ENCODE peak calls at places on chromosomes 11 and 22, in four cellular contexts. One of them, this sample, is unnamed.

GRCh38 chr11:119611027-119611426 is 118.0 kb downstream of the NECTIN1 start:
- DNase-seq in mesothelial cell of epicardium: no peak
- DNase-seq in anterior cingulate cortex: no peak
- DNase-seq in activated CD4-positive, CD25-positive, alpha-beta regulatory T cell: no peak
- DNase-seq in this sample: no peak

GRCh38 chr11:74069146-74070046 is 60.5 kb upstream of the UCP3 start:
- DNase-seq in mesothelial cell of epicardium: no peak
- DNase-seq in activated CD4-positive, CD25-positive, alpha-beta regulatory T cell: no peak
- DNase-seq in anterior cingulate cortex: no peak
- DNase-seq in this sample: no peak

GRCh38 chr11:46105134-46105628 is 16.1 kb downstream of the PHF21A start:
- DNase-seq in anterior cingulate cortex: no peak
- DNase-seq in mesothelial cell of epicardium: no peak
- DNase-seq in activated CD4-positive, CD25-positive, alpha-beta regulatory T cell: no peak
- DNase-seq in this sample: no peak

GRCh38 chr11:63635762-63636465 is 21.7 kb upstream of the PLAAT3 start:
- DNase-seq in anterior cingulate cortex: peak
- DNase-seq in mesothelial cell of epicardium: peak
- DNase-seq in activated CD4-positive, CD25-positive, alpha-beta regulatory T cell: peak
- DNase-seq in this sample: peak

GRCh38 chr11:9895016-9895415 is 231.1 kb downstream of the SWAP70 start:
- DNase-seq in anterior cingulate cortex: no peak
- DNase-seq in mesothelial cell of epicardium: no peak
- DNase-seq in activated CD4-positive, CD25-positive, alpha-beta regulatory T cell: no peak
- DNase-seq in this sample: no peak

GRCh38 chr22:39959640-39960447 is at the start of gene TMA7B:
- DNase-seq in mesothelial cell of epicardium: no peak
- DNase-seq in anterior cingulate cortex: peak
- DNase-seq in activated CD4-positive, CD25-positive, alpha-beta regulatory T cell: no peak
- DNase-seq in this sample: no peak

GRCh38 chr11:71283960-71284359 is 31.6 kb upstream of the SHANK2 start:
- DNase-seq in anterior cingulate cortex: no peak
- DNase-seq in activated CD4-positive, CD25-positive, alpha-beta regulatory T cell: no peak
- DNase-seq in mesothelial cell of epicardium: no peak
- DNase-seq in this sample: no peak

GRCh38 chr11:130979386-130979972 is 63.2 kb upstream of the SNX19 start:
- DNase-seq in anterior cingulate cortex: no peak
- DNase-seq in mesothelial cell of epicardium: no peak
- DNase-seq in activated CD4-positive, CD25-positive, alpha-beta regulatory T cell: no peak
- DNase-seq in this sample: no peak

GRCh38 chr11:103499710-103500340 is 390.6 kb downstream of the DYNC2H1 start:
- DNase-seq in activated CD4-positive, CD25-positive, alpha-beta regulatory T cell: no peak
- DNase-seq in mesothelial cell of epicardium: no peak
- DNase-seq in anterior cingulate cortex: no peak
- DNase-seq in this sample: no peak

GRCh38 chr11:13105237-13105844 is 96.2 kb downstream of the RASSF10 start:
- DNase-seq in activated CD4-positive, CD25-positive, alpha-beta regulatory T cell: no peak
- DNase-seq in anterior cingulate cortex: no peak
- DNase-seq in mesothelial cell of epicardium: no peak
- DNase-seq in this sample: no peak

GRCh38 chr11:8963569-8964323 is 496 bp downstream of the TMEM9B start:
- DNase-seq in anterior cingulate cortex: peak
- DNase-seq in mesothelial cell of epicardium: peak
- DNase-seq in activated CD4-positive, CD25-positive, alpha-beta regulatory T cell: peak
- DNase-seq in this sample: peak

GRCh38 chr11:113234888-113235287 is 79.5 kb upstream of the TTC12 start:
- DNase-seq in anterior cingulate cortex: no peak
- DNase-seq in mesothelial cell of epicardium: no peak
- DNase-seq in activated CD4-positive, CD25-positive, alpha-beta regulatory T cell: no peak
- DNase-seq in this sample: no peak

GRCh38 chr11:15651033-15651432 is 536.3 kb downstream of the INSC start:
- DNase-seq in mesothelial cell of epicardium: no peak
- DNase-seq in activated CD4-positive, CD25-positive, alpha-beta regulatory T cell: no peak
- DNase-seq in anterior cingulate cortex: no peak
- DNase-seq in this sample: no peak

GRCh38 chr11:96126917-96127595 is 203.1 kb upstream of the MTMR2 start:
- DNase-seq in anterior cingulate cortex: no peak
- DNase-seq in activated CD4-positive, CD25-positive, alpha-beta regulatory T cell: no peak
- DNase-seq in mesothelial cell of epicardium: no peak
- DNase-seq in this sample: no peak

GRCh38 chr11:75784506-75784905 is 15.9 kb downstream of the DGAT2 start:
- DNase-seq in mesothelial cell of epicardium: no peak
- DNase-seq in anterior cingulate cortex: no peak
- DNase-seq in activated CD4-positive, CD25-positive, alpha-beta regulatory T cell: no peak
- DNase-seq in this sample: no peak

GRCh38 chr22:37101311-37102063 is 8.0 kb downstream of the TMPRSS6 start:
- DNase-seq in mesothelial cell of epicardium: no peak
- DNase-seq in anterior cingulate cortex: no peak
- DNase-seq in activated CD4-positive, CD25-positive, alpha-beta regulatory T cell: no peak
- DNase-seq in this sample: no peak

GRCh38 chr11:76229690-76230240 is 23.5 kb upstream of the WNT11 start:
- DNase-seq in activated CD4-positive, CD25-positive, alpha-beta regulatory T cell: no peak
- DNase-seq in mesothelial cell of epicardium: no peak
- DNase-seq in anterior cingulate cortex: no peak
- DNase-seq in this sample: no peak

GRCh38 chr22:41826430-41827383 is 6.2 kb upstream of the SREBF2 start:
- DNase-seq in mesothelial cell of epicardium: no peak
- DNase-seq in activated CD4-positive, CD25-positive, alpha-beta regulatory T cell: no peak
- DNase-seq in anterior cingulate cortex: no peak
- DNase-seq in this sample: no peak

GRCh38 chr11:2528301-2529050 is 83.7 kb downstream of the KCNQ1 start:
- DNase-seq in anterior cingulate cortex: no peak
- DNase-seq in activated CD4-positive, CD25-positive, alpha-beta regulatory T cell: no peak
- DNase-seq in mesothelial cell of epicardium: no peak
- DNase-seq in this sample: no peak

GRCh38 chr11:72816404-72816990 is 2.3 kb downstream of the ATG16L2 start:
- DNase-seq in activated CD4-positive, CD25-positive, alpha-beta regulatory T cell: no peak
- DNase-seq in mesothelial cell of epicardium: no peak
- DNase-seq in anterior cingulate cortex: no peak
- DNase-seq in this sample: no peak

GRCh38 chr11:115608976-115609375 is 104.8 kb upstream of the CADM1 start:
- DNase-seq in mesothelial cell of epicardium: no peak
- DNase-seq in anterior cingulate cortex: no peak
- DNase-seq in activated CD4-positive, CD25-positive, alpha-beta regulatory T cell: no peak
- DNase-seq in this sample: no peak

GRCh38 chr11:2272241-2272945 is 2.0 kb upstream of the ASCL2 start:
- DNase-seq in activated CD4-positive, CD25-positive, alpha-beta regulatory T cell: no peak
- DNase-seq in anterior cingulate cortex: no peak
- DNase-seq in mesothelial cell of epicardium: peak
- DNase-seq in this sample: no peak

GRCh38 chr11:32829680-32830412 is at the start of gene PRRG4:
- DNase-seq in mesothelial cell of epicardium: peak
- DNase-seq in activated CD4-positive, CD25-positive, alpha-beta regulatory T cell: no peak
- DNase-seq in anterior cingulate cortex: no peak
- DNase-seq in this sample: peak

GRCh38 chr22:31346255-31346732 is at the start of gene PATZ1:
- DNase-seq in anterior cingulate cortex: peak
- DNase-seq in mesothelial cell of epicardium: no peak
- DNase-seq in activated CD4-positive, CD25-positive, alpha-beta regulatory T cell: peak
- DNase-seq in this sample: peak

GRCh38 chr22:19879248-19879575 is 24.5 kb upstream of the GNB1L start:
- DNase-seq in activated CD4-positive, CD25-positive, alpha-beta regulatory T cell: no peak
- DNase-seq in anterior cingulate cortex: no peak
- DNase-seq in mesothelial cell of epicardium: no peak
- DNase-seq in this sample: no peak

GRCh38 chr22:43206515-43207161 is 19.7 kb upstream of the TTLL12 start:
- DNase-seq in anterior cingulate cortex: no peak
- DNase-seq in activated CD4-positive, CD25-positive, alpha-beta regulatory T cell: no peak
- DNase-seq in mesothelial cell of epicardium: no peak
- DNase-seq in this sample: no peak

GRCh38 chr11:63179446-63180068 is 35.5 kb upstream of the SLC22A24 start:
- DNase-seq in anterior cingulate cortex: no peak
- DNase-seq in mesothelial cell of epicardium: no peak
- DNase-seq in activated CD4-positive, CD25-positive, alpha-beta regulatory T cell: no peak
- DNase-seq in this sample: no peak

GRCh38 chr11:102620858-102621561 is 4.1 kb downstream of the MMP20 start:
- DNase-seq in mesothelial cell of epicardium: no peak
- DNase-seq in anterior cingulate cortex: no peak
- DNase-seq in activated CD4-positive, CD25-positive, alpha-beta regulatory T cell: no peak
- DNase-seq in this sample: no peak

GRCh38 chr22:27480487-27480886 is 321.1 kb downstream of the MN1 start:
- DNase-seq in mesothelial cell of epicardium: no peak
- DNase-seq in activated CD4-positive, CD25-positive, alpha-beta regulatory T cell: no peak
- DNase-seq in anterior cingulate cortex: no peak
- DNase-seq in this sample: peak

GRCh38 chr22:49368976-49369725 is 458.5 kb downstream of the BRD1 start:
- DNase-seq in anterior cingulate cortex: no peak
- DNase-seq in activated CD4-positive, CD25-positive, alpha-beta regulatory T cell: no peak
- DNase-seq in mesothelial cell of epicardium: peak
- DNase-seq in this sample: no peak

GRCh38 chr11:100876826-100877545 is 189.9 kb downstream of the ARHGAP42 start:
- DNase-seq in mesothelial cell of epicardium: no peak
- DNase-seq in activated CD4-positive, CD25-positive, alpha-beta regulatory T cell: no peak
- DNase-seq in anterior cingulate cortex: no peak
- DNase-seq in this sample: no peak

GRCh38 chr11:134740590-134741342 is 328.7 kb upstream of the B3GAT1 start:
- DNase-seq in activated CD4-positive, CD25-positive, alpha-beta regulatory T cell: no peak
- DNase-seq in anterior cingulate cortex: no peak
- DNase-seq in mesothelial cell of epicardium: no peak
- DNase-seq in this sample: no peak

GRCh38 chr11:128213461-128213860 is 373.9 kb downstream of the ETS1 start:
- DNase-seq in mesothelial cell of epicardium: no peak
- DNase-seq in activated CD4-positive, CD25-positive, alpha-beta regulatory T cell: no peak
- DNase-seq in anterior cingulate cortex: no peak
- DNase-seq in this sample: no peak

GRCh38 chr11:31340903-31341572 is 28.5 kb downstream of the DCDC1 start:
- DNase-seq in anterior cingulate cortex: no peak
- DNase-seq in activated CD4-positive, CD25-positive, alpha-beta regulatory T cell: no peak
- DNase-seq in mesothelial cell of epicardium: no peak
- DNase-seq in this sample: no peak

GRCh38 chr11:92225563-92226308 is 1.1 kb downstream of the FAT3 start:
- DNase-seq in activated CD4-positive, CD25-positive, alpha-beta regulatory T cell: no peak
- DNase-seq in anterior cingulate cortex: peak
- DNase-seq in mesothelial cell of epicardium: peak
- DNase-seq in this sample: peak

GRCh38 chr11:27294654-27295053 is 68.4 kb downstream of the CCDC34 start:
- DNase-seq in mesothelial cell of epicardium: no peak
- DNase-seq in activated CD4-positive, CD25-positive, alpha-beta regulatory T cell: no peak
- DNase-seq in anterior cingulate cortex: no peak
- DNase-seq in this sample: no peak

GRCh38 chr11:85481862-85482261 is 145.3 kb downstream of the DLG2 start:
- DNase-seq in mesothelial cell of epicardium: no peak
- DNase-seq in activated CD4-positive, CD25-positive, alpha-beta regulatory T cell: no peak
- DNase-seq in anterior cingulate cortex: no peak
- DNase-seq in this sample: no peak